ENCODE peak calls at places on chromosomes 2 and 18, in six cellular contexts. One of them, this sample, is unnamed.

GRCh38 chr2:120594856-120595685 is 140.6 kb upstream of the GLI2 start:
- DNase-seq in AG08395: no peak
- DNase-seq in hippocampal formation: no peak
- DNase-seq in GM13977: no peak
- DNase-seq in fibroblast of lung: no peak
- DNase-seq in neural crest cell: no peak
- DNase-seq in this sample: no peak

GRCh38 chr18:3595282-3596273 is 145.6 kb downstream of the TGIF1 start:
- DNase-seq in AG08395: peak
- DNase-seq in hippocampal formation: no peak
- DNase-seq in GM13977: peak
- DNase-seq in fibroblast of lung: peak
- DNase-seq in neural crest cell: no peak
- DNase-seq in this sample: peak

GRCh38 chr2:45141883-45142866 is 132.9 kb upstream of the SIX2 start:
- DNase-seq in AG08395: no peak
- DNase-seq in hippocampal formation: no peak
- DNase-seq in GM13977: no peak
- DNase-seq in fibroblast of lung: no peak
- DNase-seq in neural crest cell: no peak
- DNase-seq in this sample: no peak

GRCh38 chr2:18521084-18521483 is 39.4 kb downstream of the RDH14 start:
- DNase-seq in AG08395: no peak
- DNase-seq in hippocampal formation: no peak
- DNase-seq in GM13977: no peak
- DNase-seq in fibroblast of lung: no peak
- DNase-seq in neural crest cell: no peak
- DNase-seq in this sample: no peak

GRCh38 chr2:201116959-201117734 is 1.2 kb downstream of the CFLAR start:
- DNase-seq in AG08395: peak
- DNase-seq in hippocampal formation: no peak
- DNase-seq in GM13977: peak
- DNase-seq in fibroblast of lung: peak
- DNase-seq in neural crest cell: no peak
- DNase-seq in this sample: no peak

GRCh38 chr2:29844713-29845320 is 76.6 kb downstream of the ALK start:
- DNase-seq in AG08395: peak
- DNase-seq in hippocampal formation: no peak
- DNase-seq in GM13977: no peak
- DNase-seq in fibroblast of lung: peak
- DNase-seq in neural crest cell: no peak
- DNase-seq in this sample: no peak

GRCh38 chr2:74197983-74198460 is 393 bp upstream of the MTHFD2 start:
- DNase-seq in AG08395: no peak
- DNase-seq in hippocampal formation: no peak
- DNase-seq in GM13977: no peak
- DNase-seq in fibroblast of lung: no peak
- DNase-seq in neural crest cell: no peak
- DNase-seq in this sample: no peak

GRCh38 chr2:10537522-10538195 is 89.5 kb upstream of the ODC1 start:
- DNase-seq in AG08395: no peak
- DNase-seq in hippocampal formation: no peak
- DNase-seq in GM13977: no peak
- DNase-seq in fibroblast of lung: no peak
- DNase-seq in neural crest cell: no peak
- DNase-seq in this sample: no peak

GRCh38 chr2:85893428-85894258 is 4.9 kb upstream of the ST3GAL5 start:
- DNase-seq in AG08395: peak
- DNase-seq in hippocampal formation: no peak
- DNase-seq in GM13977: no peak
- DNase-seq in fibroblast of lung: peak
- DNase-seq in neural crest cell: no peak
- DNase-seq in this sample: no peak

GRCh38 chr2:5959836-5960820 is 267.9 kb downstream of the SOX11 start:
- DNase-seq in AG08395: no peak
- DNase-seq in hippocampal formation: no peak
- DNase-seq in GM13977: no peak
- DNase-seq in fibroblast of lung: no peak
- DNase-seq in neural crest cell: no peak
- DNase-seq in this sample: no peak

GRCh38 chr2:15391771-15392170 is 169.4 kb downstream of the NBAS start:
- DNase-seq in AG08395: no peak
- DNase-seq in hippocampal formation: no peak
- DNase-seq in GM13977: no peak
- DNase-seq in fibroblast of lung: no peak
- DNase-seq in neural crest cell: no peak
- DNase-seq in this sample: no peak

GRCh38 chr2:9991221-9991620 is 39.7 kb downstream of the GRHL1 start:
- DNase-seq in AG08395: no peak
- DNase-seq in hippocampal formation: no peak
- DNase-seq in GM13977: no peak
- DNase-seq in fibroblast of lung: no peak
- DNase-seq in neural crest cell: no peak
- DNase-seq in this sample: no peak

GRCh38 chr2:17934721-17935120 is 56.3 kb downstream of the KCNS3 start:
- DNase-seq in AG08395: peak
- DNase-seq in hippocampal formation: no peak
- DNase-seq in GM13977: no peak
- DNase-seq in fibroblast of lung: peak
- DNase-seq in neural crest cell: no peak
- DNase-seq in this sample: no peak

GRCh38 chr2:30631051-30631671 is 176.1 kb downstream of the CAPN13 start:
- DNase-seq in AG08395: peak
- DNase-seq in hippocampal formation: no peak
- DNase-seq in GM13977: no peak
- DNase-seq in fibroblast of lung: peak
- DNase-seq in neural crest cell: no peak
- DNase-seq in this sample: peak

GRCh38 chr2:27071990-27072830 is 756 bp upstream of the OST4 start:
- DNase-seq in AG08395: no peak
- DNase-seq in hippocampal formation: no peak
- DNase-seq in GM13977: peak
- DNase-seq in fibroblast of lung: peak
- DNase-seq in neural crest cell: no peak
- DNase-seq in this sample: no peak

GRCh38 chr2:191270303-191271178 is 25.3 kb downstream of the MYO1B start:
- DNase-seq in AG08395: no peak
- DNase-seq in hippocampal formation: no peak
- DNase-seq in GM13977: no peak
- DNase-seq in fibroblast of lung: no peak
- DNase-seq in neural crest cell: no peak
- DNase-seq in this sample: no peak

GRCh38 chr2:102520009-102520408 is 47.0 kb downstream of the SLC9A4 start:
- DNase-seq in AG08395: peak
- DNase-seq in hippocampal formation: no peak
- DNase-seq in GM13977: peak
- DNase-seq in fibroblast of lung: no peak
- DNase-seq in neural crest cell: no peak
- DNase-seq in this sample: no peak

GRCh38 chr2:37418956-37419355 is 74.5 kb downstream of the QPCT start:
- DNase-seq in AG08395: no peak
- DNase-seq in hippocampal formation: no peak
- DNase-seq in GM13977: no peak
- DNase-seq in fibroblast of lung: no peak
- DNase-seq in neural crest cell: no peak
- DNase-seq in this sample: no peak

GRCh38 chr2:91477731-91478672 is 2786.5 kb downstream of the RPIA start:
- DNase-seq in AG08395: peak
- DNase-seq in hippocampal formation: no peak
- DNase-seq in GM13977: no peak
- DNase-seq in fibroblast of lung: peak
- DNase-seq in neural crest cell: no peak
- DNase-seq in this sample: no peak

This sample was measured in GM12878.